ENCODE peak calls at places on chromosomes 4 and X, in eight cellular contexts. L is sigmoid colon; X is NCI-H460; U is CD4-positive, alpha-beta T cell; Z is stimulated activated CD8-positive, alpha-beta memory T cell treated with anti-CD3 and anti-CD28 coated beads, Interleukin-4, amount 100 ng/mL, for 48 hours; O is activated T-cell treated with anti-CD3 and anti-CD28 coated beads, Interleukin-2, amount 50 U/mL, for 72 hours; M is B cell; V is left colon. E is an unnamed sample.

GRCh38 chrX:70331161-70331560 is 41.3 kb downstream of the KIF4A start:
- DNase-seq in L (no peak), X (no peak), U (no peak), Z (no peak), O (no peak), M (no peak), V (no peak), E (no peak)

GRCh38 chr4:84319124-84319523 is 180.0 kb downstream of the NKX6-1 start:
- DNase-seq in L (no peak), X (peak), U (no peak), Z (no peak), O (no peak), M (no peak), V (no peak), E (peak)

GRCh38 chr4:7808752-7809151 is 130.9 kb downstream of the AFAP1 start:
- DNase-seq in L (peak), X (no peak), U (no peak), Z (no peak), O (no peak), M (no peak), V (no peak), E (no peak)

GRCh38 chr4:95215991-95216605 is 332.7 kb downstream of the UNC5C start:
- DNase-seq in L (no peak), X (no peak), U (no peak), Z (no peak), O (no peak), M (no peak), V (no peak), E (no peak)

GRCh38 chr4:188399834-188400233 is 260.6 kb downstream of the TRIML1 start:
- DNase-seq in L (no peak), X (no peak), U (no peak), Z (no peak), O (no peak), M (no peak), V (no peak), E (no peak)

GRCh38 chr4:36226430-36227227 is 17.7 kb downstream of the ARAP2 start:
- DNase-seq in L (no peak), X (no peak), U (no peak), Z (no peak), O (no peak), M (no peak), V (no peak), E (no peak)

GRCh38 chrX:155070038-155070437 is 898 bp downstream of the CMC4 start:
- DNase-seq in L (no peak), X (no peak), U (no peak), Z (no peak), O (no peak), M (no peak), V (no peak), E (no peak)

GRCh38 chr4:16875487-16875886 is 23.0 kb downstream of the LDB2 start:
- DNase-seq in L (no peak), X (no peak), U (no peak), Z (no peak), O (no peak), M (no peak), V (no peak), E (no peak)

GRCh38 chr4:184529283-184529682 is 54.9 kb upstream of the IRF2 start:
- DNase-seq in L (no peak), X (no peak), U (no peak), Z (no peak), O (no peak), M (no peak), V (no peak), E (no peak)

GRCh38 chr4:6901669-6902317 is 7.8 kb upstream of the TBC1D14 start:
- DNase-seq in L (peak), X (no peak), U (no peak), Z (no peak), O (no peak), M (no peak), V (no peak), E (no peak)

GRCh38 chr4:102390438-102390837 is 45.2 kb upstream of the SLC39A8 start:
- DNase-seq in L (no peak), X (no peak), U (no peak), Z (no peak), O (peak), M (no peak), V (no peak), E (no peak)

GRCh38 chr4:90118547-90119211 is 8.5 kb upstream of the CCSER1 start:
- DNase-seq in L (no peak), X (no peak), U (no peak), Z (no peak), O (no peak), M (no peak), V (no peak), E (no peak)

GRCh38 chr4:125266901-125267601 is 47.7 kb upstream of the FAT4 start:
- DNase-seq in L (no peak), X (no peak), U (no peak), Z (no peak), O (no peak), M (no peak), V (no peak), E (peak)

GRCh38 chr4:39641451-39641850 is 2.8 kb upstream of the SMIM14 start:
- DNase-seq in L (no peak), X (no peak), U (no peak), Z (no peak), O (no peak), M (no peak), V (no peak), E (no peak)

GRCh38 chr4:176886135-176886534 is 93.4 kb upstream of the VEGFC start:
- DNase-seq in L (no peak), X (no peak), U (no peak), Z (no peak), O (no peak), M (no peak), V (no peak), E (no peak)

GRCh38 chr4:73067971-73068394 is 1.5 kb downstream of the COX18 start:
- DNase-seq in L (no peak), X (no peak), U (no peak), Z (no peak), O (peak), M (no peak), V (no peak), E (peak)

GRCh38 chrX:107574054-107574683 is 54.1 kb upstream of the PRPS1 start:
- DNase-seq in L (no peak), X (no peak), U (no peak), Z (no peak), O (no peak), M (no peak), V (no peak), E (peak)

GRCh38 chr4:63036159-63036866 is 1372.9 kb downstream of the TECRL start:
- DNase-seq in L (no peak), X (no peak), U (no peak), Z (no peak), O (no peak), M (no peak), V (no peak), E (no peak)

GRCh38 chr4:17327587-17327986 is 184.3 kb downstream of the QDPR start:
- DNase-seq in L (no peak), X (no peak), U (no peak), Z (no peak), O (no peak), M (no peak), V (no peak), E (peak)

GRCh38 chr4:121421594-121421993 is 40.8 kb upstream of the QRFPR start:
- DNase-seq in L (no peak), X (no peak), U (no peak), Z (no peak), O (no peak), M (no peak), V (no peak), E (peak)

GRCh38 chr4:158253350-158253980 is 43.2 kb downstream of the TMEM144 start:
- DNase-seq in L (no peak), X (peak), U (peak), Z (peak), O (peak), M (peak), V (no peak), E (peak)

GRCh38 chr4:3387943-3388348 is 53.8 kb upstream of the HGFAC start:
- DNase-seq in L (peak), X (no peak), U (no peak), Z (no peak), O (no peak), M (no peak), V (peak), E (peak)

GRCh38 chr4:84499065-84499982 is at the start of gene NKX6-1:
- DNase-seq in L (no peak), X (peak), U (no peak), Z (no peak), O (peak), M (no peak), V (peak), E (peak)

GRCh38 chrX:54043696-54044125 is 562 bp downstream of the PHF8 start:
- DNase-seq in L (no peak), X (peak), U (peak), Z (peak), O (peak), M (peak), V (peak), E (peak)

GRCh38 chrX:18873189-18873791 is 110.6 kb downstream of the PHKA2 start:
- DNase-seq in L (peak), X (peak), U (no peak), Z (peak), O (no peak), M (no peak), V (no peak), E (peak)

GRCh38 chr4:32022071-32022470 is 1301.9 kb downstream of the PCDH7 start:
- DNase-seq in L (no peak), X (no peak), U (no peak), Z (no peak), O (no peak), M (no peak), V (no peak), E (no peak)

GRCh38 chr4:30716671-30717207 is 3.4 kb upstream of the PCDH7 start:
- DNase-seq in L (no peak), X (no peak), U (no peak), Z (no peak), O (no peak), M (no peak), V (no peak), E (peak)

GRCh38 chr4:76984788-76985211 is 35.2 kb downstream of the SEPTIN11 start:
- DNase-seq in L (peak), X (no peak), U (no peak), Z (no peak), O (no peak), M (no peak), V (peak), E (peak)

GRCh38 chrX:19672211-19672814 is 157.0 kb upstream of the MAP3K15 start:
- DNase-seq in L (no peak), X (peak), U (no peak), Z (no peak), O (no peak), M (no peak), V (no peak), E (no peak)

GRCh38 chr4:111066887-111067286 is 444.0 kb upstream of the PITX2 start:
- DNase-seq in L (no peak), X (no peak), U (no peak), Z (no peak), O (no peak), M (no peak), V (no peak), E (peak)

GRCh38 chrX:68892651-68893050 is 63.8 kb downstream of the EFNB1 start:
- DNase-seq in L (no peak), X (no peak), U (no peak), Z (no peak), O (no peak), M (no peak), V (no peak), E (no peak)